ENCODE peak calls at places on chromosome 1, in six cellular contexts. C is fibroblast of lung, P is cardiac muscle cell, S is PC-3, D is iPS DF 6.9, O is tibial artery. Q is an unnamed sample. For H3K4me1, the result is how much of the 10 kb centered on the place peaks cover.

GRCh38 chr1:24481098-24481497 is 21.5 kb upstream of the RCAN3 start:
- DNase-seq in D (no peak), O (no peak), C (no peak), P (no peak), S (no peak), Q (no peak)

GRCh38 chr1:1137256-1138045 is 21.6 kb upstream of the C1orf159 start:
- DNase-seq in S (no peak), D (no peak), C (no peak), P (no peak), O (no peak), Q (no peak)

GRCh38 chr1:203327684-203328457 is 22.6 kb downstream of the BTG2 start:
- DNase-seq in P (peak), S (peak), O (peak), D (no peak), C (peak), Q (no peak)

GRCh38 chr1:201275266-201275666 is 8.0 kb upstream of the PKP1 start:
- DNase-seq in S (peak), D (no peak), O (peak), C (peak), P (no peak), Q (peak)

GRCh38 chr1:176073524-176074157 is 133.4 kb downstream of the COP1 start:
- DNase-seq in S (peak), P (peak), O (no peak), C (peak), D (peak), Q (peak)

GRCh38 chr1:14915356-14916054 is 238.0 kb upstream of the TMEM51 start:
- DNase-seq in C (peak), S (peak), O (no peak), D (no peak), P (peak), Q (peak)

GRCh38 chr1:83511327-83511726 is 487.6 kb downstream of the TTLL7 start:
- DNase-seq in O (no peak), S (no peak), D (no peak), P (no peak), C (peak), Q (no peak)

GRCh38 chr1:32291145-32291707 is 657 bp upstream of the HDAC1 start:
- DNase-seq in D (no peak), O (no peak), C (no peak), P (no peak), S (peak), Q (no peak)

GRCh38 chr1:35287807-35288640 is 19.5 kb downstream of the ZMYM4 start:
- DNase-seq in C (peak), O (no peak), P (no peak), D (no peak), S (peak), Q (no peak)

GRCh38 chr1:4562321-4562720 is 92.1 kb upstream of the AJAP1 start:
- DNase-seq in C (no peak), P (no peak), O (no peak), D (no peak), S (no peak), Q (no peak)

GRCh38 chr1:8409107-8409506 is 91.2 kb downstream of the SLC45A1 start:
- DNase-seq in O (no peak), D (no peak), P (peak), S (peak), C (peak), Q (no peak)

GRCh38 chr1:13830616-13831280 is 130.8 kb downstream of the PRDM2 start:
- DNase-seq in S (no peak), D (no peak), P (peak), O (no peak), C (peak), Q (no peak)

GRCh38 chr1:215421772-215422171 is 145.3 kb upstream of the KCTD3 start:
- DNase-seq in C (no peak), O (no peak), D (no peak), P (no peak), S (peak), Q (no peak)

GRCh38 chr1:241401156-241401555 is 44.2 kb upstream of the RGS7 start:
- DNase-seq in D (no peak), O (no peak), C (no peak), P (no peak), S (no peak), Q (no peak)

GRCh38 chr1:38134294-38134755 is 87.7 kb upstream of the POU3F1 start:
- DNase-seq in O (no peak), S (no peak), D (no peak), P (no peak), C (no peak), Q (no peak)

GRCh38 chr1:9555942-9556341 is 16.7 kb downstream of the SLC25A33 start:
- DNase-seq in D (no peak), P (no peak), O (peak), S (no peak), C (no peak), Q (no peak)

GRCh38 chr1:9558946-9559545 is 19.8 kb downstream of the SLC25A33 start:
- DNase-seq in S (no peak), P (peak), D (no peak), O (no peak), C (no peak), Q (no peak)

GRCh38 chr1:9559673-9560072 is 20.4 kb downstream of the SLC25A33 start:
- DNase-seq in D (no peak), S (no peak), O (no peak), C (no peak), P (no peak), Q (no peak)

GRCh38 chr1:9557624-9558023 is 18.4 kb downstream of the SLC25A33 start:
- DNase-seq in P (no peak), S (no peak), D (no peak), O (no peak), C (no peak), Q (no peak)

GRCh38 chr1:9558271-9558945 is 19.1 kb downstream of the SLC25A33 start:
- DNase-seq in C (no peak), S (no peak), P (no peak), D (no peak), O (no peak), Q (no peak)
- H3K4me3 ChIP-seq in C (no peak), S (no peak), P (no peak), D (no peak), O (no peak), Q (no peak)

GRCh38 chr1:170725326-170725725 is 61.4 kb downstream of the PRRX1 start:
- DNase-seq in O (no peak), P (no peak), D (no peak), S (no peak), C (no peak), Q (no peak)
- H3K27ac ChIP-seq in O (no peak), P (no peak), D (no peak), S (no peak), C (no peak), Q (no peak)

GRCh38 chr1:234861761-234862160 is 251.8 kb upstream of the IRF2BP2 start:
- DNase-seq in O (no peak), P (no peak), D (no peak), C (no peak), S (peak), Q (no peak)
- H3K4me1 ChIP-seq in O (under half), P (under half), D (under half), C (under half), S (under half), Q (under half)

GRCh38 chr1:178266619-178267066 is 172.7 kb downstream of the RASAL2 start:
- DNase-seq in P (no peak), O (no peak), D (peak), S (no peak), C (no peak), Q (no peak)
- H3K4me3 ChIP-seq in P (no peak), O (no peak), D (no peak), S (no peak), C (no peak), Q (no peak)

GRCh38 chr1:93552751-93553455 is 105.0 kb downstream of the FNBP1L start:
- DNase-seq in D (peak), S (no peak), P (no peak), O (no peak), C (peak), Q (peak)
- H3K27ac ChIP-seq in D (no peak), S (no peak), P (no peak), O (no peak), C (no peak), Q (peak)

DNA sequence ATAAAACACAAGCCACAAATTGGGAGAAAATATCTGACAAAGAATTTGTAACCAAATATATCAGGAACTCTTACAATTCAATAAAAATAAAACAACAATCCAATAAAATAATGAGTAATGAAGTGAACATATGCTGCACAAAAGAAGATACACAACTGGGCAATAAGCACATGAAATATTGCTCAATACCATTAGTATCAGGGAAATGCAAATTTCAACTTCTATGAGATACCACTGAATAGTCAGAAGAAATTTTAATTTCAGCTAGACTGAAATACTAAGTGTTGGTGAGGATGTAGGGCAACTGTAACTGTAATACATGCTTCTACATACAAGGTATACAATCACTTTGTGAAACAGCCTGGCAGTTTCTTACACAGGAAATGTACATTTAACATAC is 7.4 kb upstream of the ARHGAP29 start:
- DNase-seq in P (no peak), O (no peak), C (no peak), S (peak), D (no peak), Q (no peak)
- H3K4me1 ChIP-seq in P (under half), O (under half), C (under half), S (under half), D (under half), Q (under half)